ENCODE peak calls at places on chromosomes 12 and 14, in nine cellular contexts. W is GM12865; I is glutamatergic neuron; D is stimulated activated CD4-positive, alpha-beta T cell treated with anti-CD3 and anti-CD28 coated beads, Interleukin-15, amount 100 ng/mL, for 24 hours; S is bronchial epithelial cell; Y is A172; Q is amniotic stem cell; V is HTR-8/SVneo; L is cerebellar cortex. X is an unnamed sample.

GRCh38 chr12:104624529-104624928 is 167.8 kb downstream of the CHST11 start:
- DNase-seq in L (no peak), S (no peak), I (no peak), W (no peak), V (no peak), Q (no peak), Y (no peak), D (no peak), X (no peak)

GRCh38 chr12:1592444-1593231 is 1.7 kb downstream of the FBXL14 start:
- DNase-seq in Q (no peak), D (peak; percentile 81), S (peak; percentile 37), I (peak; percentile 71), W (peak; percentile 80), Y (no peak), V (peak; percentile 64), L (peak; percentile 59), X (no peak)

GRCh38 chr12:81998761-81999378 is 239.7 kb upstream of the PPFIA2 start:
- DNase-seq in S (peak; percentile 98), Y (no peak), Q (no peak), V (no peak), L (no peak), W (no peak), D (no peak), I (no peak), X (no peak)

GRCh38 chr12:64160021-64160717 is 61.9 kb downstream of the KICS2 start:
- DNase-seq in L (no peak), Q (no peak), Y (no peak), I (no peak), D (no peak), W (no peak), V (no peak), S (peak; percentile 82), X (no peak)

GRCh38 chr12:75814856-75815754 is 216.5 kb downstream of the PHLDA1 start:
- DNase-seq in L (no peak), S (peak; percentile 90), D (no peak), W (peak; percentile 21), Y (peak; percentile 70), V (no peak), I (no peak), Q (peak; percentile 91), X (no peak)

GRCh38 chr12:53733051-53733812 is 6.0 kb upstream of the CALCOCO1 start:
- DNase-seq in L (peak; percentile 58), D (no peak), W (no peak), V (no peak), Y (peak; percentile 46), Q (no peak), S (no peak), I (no peak), X (no peak)

GRCh38 chr12:13816394-13816793 is 165.0 kb downstream of the GRIN2B start:
- DNase-seq in D (no peak), L (no peak), Y (no peak), S (no peak), W (no peak), V (no peak), I (no peak), Q (no peak), X (peak; percentile 46)

GRCh38 chr14:91897121-91897701 is 29.9 kb upstream of the TC2N start:
- DNase-seq in Y (peak; percentile 1), D (no peak), I (no peak), S (peak; percentile 12), Q (peak; percentile 8), W (no peak), V (peak; percentile 13), L (peak; percentile 35), X (peak; percentile 64)

GRCh38 chr12:14410841-14411569 is 45.5 kb downstream of the ATF7IP start:
- DNase-seq in I (no peak), Q (no peak), Y (no peak), S (no peak), L (no peak), V (no peak), D (no peak), W (no peak), X (no peak)

GRCh38 chr14:52023518-52023917 is 34.2 kb downstream of the RTRAF start:
- DNase-seq in Y (no peak), Q (peak; percentile 49), D (no peak), I (no peak), V (no peak), L (peak; percentile 16), S (peak; percentile 44), W (no peak), X (no peak)

GRCh38 chr12:45989857-45990467 is 412 bp downstream of the SCAF11 start:
- DNase-seq in L (no peak), S (no peak), Y (peak; percentile 41), Q (no peak), I (no peak), V (peak; percentile 32), W (peak; percentile 72), D (peak; percentile 69), X (no peak)

GRCh38 chr14:93960108-93960475 is 16.3 kb downstream of the ASB2 start:
- DNase-seq in V (no peak), I (no peak), Y (no peak), S (no peak), W (no peak), L (no peak), Q (no peak), D (peak; percentile 60), X (no peak)

GRCh38 chr14:92678766-92679165 is 69.7 kb downstream of the LGMN start:
- DNase-seq in I (no peak), V (no peak), S (no peak), Y (no peak), D (no peak), L (no peak), W (no peak), Q (no peak), X (no peak)

GRCh38 chr14:24353551-24354529 is 14.0 kb upstream of the RIPK3 start:
- DNase-seq in W (no peak), S (peak; percentile 80), D (no peak), Q (no peak), V (no peak), Y (no peak), I (no peak), L (no peak), X (no peak)

X was measured in anterior cingulate cortex.